ENCODE peak calls at places on chromosome 1, in eight cellular contexts. G, O, S, J, R, E, D and K are unnamed samples.

GRCh38 chr1:65541161-65541560 is 120.7 kb downstream of the LEPR start:
- DNase-seq in G (no peak), O (peak), S (no peak), J (no peak), R (no peak), E (no peak), D (no peak), K (no peak)

GRCh38 chr1:246617156-246617555 is 50.9 kb downstream of the CNST start:
- DNase-seq in G (no peak), O (peak), S (no peak), J (no peak), R (no peak), E (no peak), D (no peak), K (no peak)

GRCh38 chr1:6258675-6259074 is 2.2 kb downstream of the GPR153 start:
- DNase-seq in G (no peak), O (peak), S (no peak), J (no peak), R (no peak), E (no peak), D (no peak), K (no peak)

GRCh38 chr1:172909606-172910326 is 141.0 kb downstream of the TNFSF18 start:
- DNase-seq in G (no peak), O (peak), S (no peak), J (no peak), R (no peak), E (peak), D (no peak), K (no peak)

GRCh38 chr1:23453455-23454000 is 29.0 kb upstream of the TCEA3 start:
- DNase-seq in G (no peak), O (no peak), S (no peak), J (no peak), R (no peak), E (no peak), D (no peak), K (no peak)

GRCh38 chr1:54318415-54318814 is 87.8 kb downstream of the SSBP3 start:
- DNase-seq in G (no peak), O (no peak), S (no peak), J (no peak), R (no peak), E (no peak), D (no peak), K (no peak)

GRCh38 chr1:3858231-3858981 is 1.1 kb downstream of the DFFB start:
- DNase-seq in G (no peak), O (peak), S (no peak), J (no peak), R (peak), E (no peak), D (peak), K (no peak)

GRCh38 chr1:97647776-97648175 is 273.1 kb downstream of the DPYD start:
- DNase-seq in G (no peak), O (peak), S (no peak), J (no peak), R (no peak), E (peak), D (no peak), K (no peak)

GRCh38 chr1:174812656-174813055 is 187.1 kb upstream of the CACYBP start:
- DNase-seq in G (no peak), O (no peak), S (no peak), J (no peak), R (no peak), E (no peak), D (peak), K (no peak)

GRCh38 chr1:1841575-1841991 is 49.3 kb downstream of the GNB1 start:
- DNase-seq in G (no peak), O (no peak), S (no peak), J (no peak), R (no peak), E (peak), D (no peak), K (no peak)

GRCh38 chr1:226309398-226310122 is 596 bp upstream of the LIN9 start:
- DNase-seq in G (peak), O (no peak), S (no peak), J (peak), R (no peak), E (no peak), D (no peak), K (no peak)

GRCh38 chr1:17732475-17732874 is 22.7 kb upstream of the ACTL8 start:
- DNase-seq in G (no peak), O (peak), S (no peak), J (no peak), R (no peak), E (peak), D (no peak), K (no peak)

GRCh38 chr1:111480682-111481081 is 6.9 kb downstream of the C1orf162 start:
- DNase-seq in G (no peak), O (no peak), S (no peak), J (no peak), R (no peak), E (no peak), D (no peak), K (no peak)